ENCODE peak calls at places on chromosomes 16 and 17, in four cellular contexts. O is GM23338, F is esophagus squamous epithelium, E is stomach. N is an unnamed sample.
A peak's percentile ranks its signal among the peaks of the same experiment; 100 is the strongest.

GRCh38 chr17:42458497-42459255 is at the start of gene ATP6V0A1:
- DNase-seq in O (peak; percentile 94), F (peak; percentile 43), E (peak; percentile 96), N (peak; percentile 77)

GRCh38 chr16:19174478-19174877 is 6.4 kb downstream of the SYT17 start:
- DNase-seq in O (no peak), F (no peak), E (no peak), N (no peak)

GRCh38 chr17:39591958-39592954 is 15.5 kb downstream of the NEUROD2 start:
- DNase-seq in O (peak; percentile 96), F (no peak), E (peak; percentile 44), N (no peak)

GRCh38 chr17:45414997-45415881 is 17.4 kb downstream of the ARHGAP27 start:
- DNase-seq in O (no peak), F (no peak), E (no peak), N (no peak)

GRCh38 chr17:48456584-48456983 is 26.6 kb upstream of the SKAP1 start:
- DNase-seq in O (peak; percentile 57), F (no peak), E (no peak), N (no peak)

GRCh38 chr16:71703324-71703723 is 21.2 kb downstream of the PHLPP2 start:
- DNase-seq in O (no peak), F (no peak), E (no peak), N (no peak)

GRCh38 chr16:63217011-63217410 is 1180.8 kb upstream of the CDH8 start:
- DNase-seq in O (no peak), F (no peak), E (no peak), N (no peak)

GRCh38 chr16:31305219-31305618 is 45.4 kb downstream of the ITGAM start:
- DNase-seq in O (no peak), F (no peak), E (no peak), N (no peak)

GRCh38 chr17:64244165-64244564 is 18.9 kb downstream of the TEX2 start:
- DNase-seq in O (no peak), F (no peak), E (no peak), N (no peak)

GRCh38 chr17:77245162-77245926 is 104.6 kb downstream of the SEC14L1 start:
- DNase-seq in O (no peak), F (no peak), E (no peak), N (no peak)

GRCh38 chr16:46830417-46830901 is 521 bp downstream of the C16orf87 start:
- DNase-seq in O (peak; percentile 44), F (no peak), E (peak; percentile 46), N (no peak)

GRCh38 chr16:11781773-11782172 is 15.3 kb downstream of the ZC3H7A start:
- DNase-seq in O (no peak), F (no peak), E (no peak), N (no peak)

GRCh38 chr16:85390511-85391174 is 222.5 kb upstream of the GSE1 start:
- DNase-seq in O (no peak), F (no peak), E (peak; percentile 62), N (no peak)

GRCh38 chr17:48629411-48629759 is 3.2 kb upstream of the HOXB9 start:
- DNase-seq in O (no peak), F (no peak), E (no peak), N (no peak)

GRCh38 chr17:76547183-76547641 is 7.4 kb downstream of the PRCD start:
- DNase-seq in O (peak; percentile 92), F (no peak), E (peak; percentile 51), N (peak; percentile 62)

GRCh38 chr17:80647746-80648145 is 103.1 kb downstream of the RPTOR start:
- DNase-seq in O (no peak), F (no peak), E (no peak), N (no peak)

GRCh38 chr16:9441021-9441420 is 349.6 kb downstream of the HAPSTR1 start:
- DNase-seq in O (peak; percentile 20), F (no peak), E (no peak), N (no peak)

GRCh38 chr16:26826500-26826899 is 240.2 kb upstream of the C16orf82 start:
- DNase-seq in O (no peak), F (no peak), E (no peak), N (no peak)

GRCh38 chr17:19378416-19379293 is at the start of gene MAPK7:
- DNase-seq in O (peak; percentile 42), F (no peak), E (no peak), N (no peak)

GRCh38 chr16:74740795-74741304 is 33.8 kb downstream of the FA2H start:
- DNase-seq in O (no peak), F (no peak), E (peak; percentile 92), N (no peak)

GRCh38 chr16:49416276-49416675 is 42.7 kb downstream of the C16orf78 start:
- DNase-seq in O (no peak), F (no peak), E (no peak), N (no peak)

GRCh38 chr16:8878523-8878911 is 3.6 kb upstream of the LITAFD start:
- DNase-seq in O (peak; percentile 36), F (no peak), E (no peak), N (no peak)

GRCh38 chr17:49783051-49783715 is 5.3 kb upstream of the KAT7 start:
- DNase-seq in O (no peak), F (no peak), E (no peak), N (no peak)

GRCh38 chr17:48241131-48241591 is 133.6 kb downstream of the SNX11 start:
- DNase-seq in O (no peak), F (no peak), E (no peak), N (no peak)

GRCh38 chr17:83109793-83110645 is 30.6 kb downstream of the METRNL start:
- DNase-seq in O (no peak), F (peak; percentile 47), E (peak; percentile 89), N (no peak)

GRCh38 chr17:13725286-13725990 is 123.7 kb upstream of the HS3ST3A1 start:
- DNase-seq in O (no peak), F (no peak), E (no peak), N (no peak)

GRCh38 chr16:58212824-58213655 is 15.1 kb upstream of the CSNK2A2 start:
- DNase-seq in O (no peak), F (no peak), E (no peak), N (no peak)

GRCh38 chr16:68645494-68646388 is 631 bp downstream of the CDH3 start:
- DNase-seq in O (peak; percentile 90), F (no peak), E (no peak), N (no peak)

GRCh38 chr17:17741346-17742023 is 60.2 kb downstream of the RAI1 start:
- DNase-seq in O (peak; percentile 67), F (no peak), E (no peak), N (no peak)

GRCh38 chr17:49473900-49474751 is 21.0 kb upstream of the NGFR start:
- DNase-seq in O (no peak), F (no peak), E (no peak), N (no peak)

GRCh38 chr17:50199211-50199633 is 2.2 kb downstream of the COL1A1 start:
- DNase-seq in O (no peak), F (no peak), E (no peak), N (peak; percentile 45)

GRCh38 chr17:29037739-29038465 is 5.0 kb upstream of the PIPOX start:
- DNase-seq in O (no peak), F (no peak), E (no peak), N (no peak)

GRCh38 chr17:44219636-44220210 is at the start of gene UBTF:
- DNase-seq in O (peak; percentile 75), F (no peak), E (peak; percentile 62), N (peak; percentile 69)

GRCh38 chr17:57328109-57328882 is 72.0 kb downstream of the MSI2 start:
- DNase-seq in O (no peak), F (no peak), E (no peak), N (no peak)

GRCh38 chr17:80308672-80309517 is 48.2 kb downstream of the RNF213 start:
- DNase-seq in O (no peak), F (no peak), E (no peak), N (no peak)

GRCh38 chr16:47725188-47725695 is 264.1 kb downstream of the PHKB start:
- DNase-seq in O (no peak), F (no peak), E (no peak), N (no peak)

GRCh38 chr16:78386925-78387324 is 287.5 kb downstream of the WWOX start:
- DNase-seq in O (no peak), F (no peak), E (no peak), N (no peak)
- H3K27ac ChIP-seq in O (no peak overlapping the region), F (no peak overlapping the region), E (no peak overlapping the region), N (no peak overlapping the region)

GRCh38 chr17:2068101-2068518 is 13.2 kb downstream of the HIC1 start:
- DNase-seq in O (no peak), F (no peak), E (no peak), N (no peak)
- H3K27ac ChIP-seq in O (no peak overlapping the region), F (peak overlapping the region; percentile 81), E (peak overlapping the region; percentile 94), N (no peak overlapping the region)

GRCh38 chr17:58402679-58403078 is 14.7 kb downstream of the RNF43 start:
- DNase-seq in O (peak; percentile 86), F (no peak), E (no peak), N (no peak)
- H3K27ac ChIP-seq in O (no peak overlapping the region), F (peak overlapping the region; percentile 72), E (no peak overlapping the region), N (no peak overlapping the region)

DNA sequence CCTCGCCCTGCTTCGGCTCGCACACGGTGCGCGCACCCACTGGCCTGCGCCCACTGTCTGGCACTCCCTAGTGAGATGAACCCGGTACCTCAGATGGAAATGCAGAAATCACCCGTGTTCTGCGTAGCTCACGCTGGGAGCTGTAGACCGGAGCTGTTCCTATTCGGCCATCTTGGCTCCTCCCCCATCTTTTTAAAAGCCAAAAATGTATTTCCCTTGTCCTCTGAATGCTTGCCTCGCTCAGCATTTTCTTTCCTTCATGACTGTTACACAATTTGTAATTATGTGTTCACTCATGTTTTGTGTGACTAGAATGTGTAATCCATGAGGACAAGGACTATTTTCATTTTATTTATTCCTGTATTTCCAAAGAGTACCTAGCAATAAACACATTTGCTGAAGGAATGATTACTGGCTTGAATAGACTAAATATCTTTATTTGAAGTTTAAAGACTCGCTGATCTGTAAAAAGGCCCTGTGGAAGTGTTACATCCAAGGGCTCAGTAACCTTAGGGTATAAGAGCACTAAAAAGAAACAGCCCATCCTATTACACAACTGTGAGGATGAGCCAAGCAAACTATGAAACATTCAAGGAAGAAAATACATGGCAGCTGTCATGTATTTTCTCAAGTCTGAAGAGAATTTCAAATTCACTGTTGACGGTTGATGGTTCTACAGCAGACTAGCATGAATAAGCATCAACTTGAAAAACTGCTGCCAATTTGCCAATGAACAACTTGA is 192.7 kb downstream of the MYO1D start:
- DNase-seq in O (no peak), F (no peak), E (no peak), N (no peak)
- H3K27ac ChIP-seq in O (peak overlapping the region; percentile 1), F (peak overlapping the region; percentile 69), E (no peak overlapping the region), N (no peak overlapping the region)

GRCh38 chr17:7311110-7311698 is 3.8 kb downstream of the EIF5A start:
- DNase-seq in O (no peak), F (no peak), E (no peak), N (no peak)
- H3K27ac ChIP-seq in O (no peak overlapping the region), F (peak overlapping the region; percentile 99), E (no peak overlapping the region), N (peak overlapping the region; percentile 100)

DNA sequence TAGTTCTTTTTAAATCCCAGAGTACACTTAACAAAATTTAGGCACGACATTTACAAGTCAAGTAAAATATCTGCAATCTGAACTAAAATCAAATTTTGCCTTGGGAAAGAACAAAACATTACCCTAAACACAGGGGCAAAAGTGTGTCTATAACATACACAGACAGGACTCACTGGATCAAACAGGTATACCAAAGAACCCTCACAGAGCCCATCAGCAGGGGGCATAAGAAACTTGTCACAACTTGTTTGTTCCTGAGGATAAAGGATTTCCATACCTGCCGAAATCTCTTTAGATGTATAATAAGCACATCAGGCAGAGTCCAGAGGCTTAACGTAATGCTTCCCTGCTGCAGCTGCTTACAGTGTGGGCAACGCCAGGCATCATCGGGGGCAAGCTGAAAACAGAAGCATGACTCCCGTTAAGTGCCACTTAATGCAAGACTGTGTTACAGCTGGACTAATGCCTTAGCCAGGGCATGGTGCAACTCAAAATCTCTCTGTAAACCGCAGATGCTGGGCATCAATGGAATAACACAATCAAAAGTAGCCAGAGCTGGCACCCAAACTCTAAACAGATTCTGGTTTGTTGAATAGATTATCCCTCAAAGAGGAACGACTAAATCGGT is 67.0 kb downstream of the USP31 start:
- DNase-seq in O (no peak), F (no peak), E (no peak), N (no peak)
- H3K27ac ChIP-seq in O (no peak overlapping the region), F (no peak overlapping the region), E (no peak overlapping the region), N (no peak overlapping the region)

N was measured in CD4-positive, alpha-beta memory T cell.